ENCODE peak calls at places on chromosome 21, in nine cellular contexts. One of them, this sample, is unnamed. For H3K4me1, the result is how much of the 10 kb centered on the place peaks cover.

GRCh38 chr21:36589352-36589971 is 109.5 kb upstream of the SIM2 start:
- DNase-seq in ovary: no peak
- DNase-seq in GM23248: peak
- DNase-seq in heart left ventricle: no peak
- DNase-seq in tibial artery: no peak
- DNase-seq in mesendoderm: peak
- DNase-seq in pancreas: peak
- DNase-seq in upper lobe of right lung: no peak
- DNase-seq in heart right ventricle: peak
- DNase-seq in this sample: peak

GRCh38 chr21:45524756-45525152 is 17.5 kb downstream of the SLC19A1 start:
- DNase-seq in pancreas: peak
- DNase-seq in tibial artery: no peak
- DNase-seq in heart left ventricle: no peak
- DNase-seq in heart right ventricle: no peak
- DNase-seq in GM23248: no peak
- DNase-seq in ovary: peak
- DNase-seq in mesendoderm: no peak
- DNase-seq in upper lobe of right lung: no peak
- DNase-seq in this sample: peak

GRCh38 chr21:45234127-45234526 is 53.6 kb downstream of the POFUT2 start:
- DNase-seq in heart left ventricle: no peak
- DNase-seq in tibial artery: no peak
- DNase-seq in upper lobe of right lung: no peak
- DNase-seq in mesendoderm: no peak
- DNase-seq in GM23248: peak
- DNase-seq in heart right ventricle: no peak
- DNase-seq in pancreas: no peak
- DNase-seq in ovary: no peak
- DNase-seq in this sample: no peak

GRCh38 chr21:23452384-23453083 is 2154.7 kb downstream of the MRPL39 start:
- DNase-seq in pancreas: peak
- DNase-seq in heart left ventricle: no peak
- DNase-seq in upper lobe of right lung: peak
- DNase-seq in heart right ventricle: no peak
- DNase-seq in mesendoderm: peak
- DNase-seq in ovary: no peak
- DNase-seq in tibial artery: no peak
- DNase-seq in GM23248: no peak
- DNase-seq in this sample: no peak

GRCh38 chr21:43207043-43207315 is 38.2 kb downstream of the CRYAA start:
- DNase-seq in heart left ventricle: no peak
- DNase-seq in pancreas: no peak
- DNase-seq in heart right ventricle: no peak
- DNase-seq in ovary: no peak
- DNase-seq in tibial artery: no peak
- DNase-seq in upper lobe of right lung: no peak
- DNase-seq in mesendoderm: no peak
- DNase-seq in GM23248: no peak
- DNase-seq in this sample: no peak

GRCh38 chr21:36250423-36251075 is 69.4 kb upstream of the MORC3 start:
- DNase-seq in heart right ventricle: no peak
- DNase-seq in upper lobe of right lung: no peak
- DNase-seq in pancreas: no peak
- DNase-seq in tibial artery: no peak
- DNase-seq in GM23248: no peak
- DNase-seq in ovary: no peak
- DNase-seq in mesendoderm: peak
- DNase-seq in heart left ventricle: no peak
- DNase-seq in this sample: no peak

GRCh38 chr21:38798481-38798882 is 7.2 kb upstream of the ETS2 start:
- DNase-seq in upper lobe of right lung: no peak
- DNase-seq in GM23248: no peak
- DNase-seq in pancreas: peak
- DNase-seq in tibial artery: no peak
- DNase-seq in ovary: no peak
- DNase-seq in mesendoderm: peak
- DNase-seq in heart right ventricle: no peak
- DNase-seq in heart left ventricle: no peak
- DNase-seq in this sample: peak

GRCh38 chr21:36193200-36193599 is 36.6 kb downstream of the DOP1B start:
- DNase-seq in mesendoderm: peak
- DNase-seq in pancreas: no peak
- DNase-seq in GM23248: no peak
- DNase-seq in tibial artery: no peak
- DNase-seq in heart right ventricle: no peak
- DNase-seq in heart left ventricle: no peak
- DNase-seq in ovary: no peak
- DNase-seq in upper lobe of right lung: no peak
- DNase-seq in this sample: no peak

GRCh38 chr21:25735895-25736597 is 1.3 kb downstream of the GABPA start:
- DNase-seq in heart left ventricle: no peak
- DNase-seq in mesendoderm: peak
- DNase-seq in tibial artery: no peak
- DNase-seq in heart right ventricle: no peak
- DNase-seq in pancreas: no peak
- DNase-seq in upper lobe of right lung: no peak
- DNase-seq in ovary: no peak
- DNase-seq in GM23248: peak
- DNase-seq in this sample: no peak

GRCh38 chr21:28885853-28886177 is 106.9 kb downstream of the LTN1 start:
- DNase-seq in heart left ventricle: no peak
- DNase-seq in mesendoderm: no peak
- DNase-seq in tibial artery: no peak
- DNase-seq in upper lobe of right lung: no peak
- DNase-seq in pancreas: no peak
- DNase-seq in ovary: no peak
- DNase-seq in heart right ventricle: no peak
- DNase-seq in GM23248: peak
- DNase-seq in this sample: no peak

GRCh38 chr21:39313042-39313456 is 383 bp downstream of the BRWD1 start:
- DNase-seq in upper lobe of right lung: no peak
- DNase-seq in tibial artery: no peak
- DNase-seq in mesendoderm: no peak
- DNase-seq in pancreas: no peak
- DNase-seq in heart right ventricle: no peak
- DNase-seq in ovary: peak
- DNase-seq in GM23248: no peak
- DNase-seq in heart left ventricle: no peak
- DNase-seq in this sample: peak

DNA sequence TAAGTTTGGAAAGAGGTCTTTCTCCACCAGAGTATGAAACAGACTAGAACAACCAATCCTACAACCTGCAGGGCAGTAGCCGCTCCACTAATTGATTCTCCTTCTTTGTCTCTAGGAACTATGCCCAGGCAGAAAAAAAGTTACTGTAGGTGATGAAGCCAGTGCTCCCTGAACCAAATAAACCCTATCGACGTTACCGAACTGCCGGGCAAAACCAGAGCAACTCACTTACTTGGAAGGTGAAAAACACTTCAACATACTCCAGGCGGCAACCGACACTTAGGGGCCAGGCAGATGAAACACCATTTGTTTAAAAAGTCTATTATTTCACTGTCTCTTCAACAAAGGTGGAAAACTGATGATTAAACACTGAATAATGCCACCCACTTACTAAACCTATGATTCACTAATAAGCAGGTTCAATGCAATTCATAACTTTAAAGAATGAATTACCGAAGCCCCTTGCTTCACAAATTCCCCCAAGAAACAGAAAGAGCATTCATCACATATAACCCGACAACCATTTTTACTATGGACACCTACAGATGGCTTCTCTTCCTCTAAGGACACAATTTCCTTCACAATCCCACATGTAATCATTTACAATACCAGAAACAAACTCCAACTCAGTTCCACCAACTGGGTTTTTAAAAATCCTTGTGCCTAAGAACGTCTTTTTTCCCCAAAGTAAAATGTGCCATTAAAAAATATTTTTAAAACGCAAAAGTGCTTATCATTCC is 1.5 kb downstream of the NRIP1 start:
- DNase-seq in heart left ventricle: no peak
- DNase-seq in tibial artery: no peak
- DNase-seq in GM23248: peak
- DNase-seq in heart right ventricle: no peak
- DNase-seq in pancreas: no peak
- DNase-seq in ovary: no peak
- DNase-seq in mesendoderm: peak
- DNase-seq in upper lobe of right lung: no peak
- DNase-seq in this sample: no peak
- H3K4me1 ChIP-seq in heart left ventricle: half or more
- H3K4me1 ChIP-seq in tibial artery: under half
- H3K4me1 ChIP-seq in GM23248: under half
- H3K4me1 ChIP-seq in heart right ventricle: half or more
- H3K4me1 ChIP-seq in pancreas: under half
- H3K4me1 ChIP-seq in ovary: under half
- H3K4me1 ChIP-seq in mesendoderm: under half
- H3K4me1 ChIP-seq in upper lobe of right lung: under half
- H3K4me1 ChIP-seq in this sample: half or more

DNA sequence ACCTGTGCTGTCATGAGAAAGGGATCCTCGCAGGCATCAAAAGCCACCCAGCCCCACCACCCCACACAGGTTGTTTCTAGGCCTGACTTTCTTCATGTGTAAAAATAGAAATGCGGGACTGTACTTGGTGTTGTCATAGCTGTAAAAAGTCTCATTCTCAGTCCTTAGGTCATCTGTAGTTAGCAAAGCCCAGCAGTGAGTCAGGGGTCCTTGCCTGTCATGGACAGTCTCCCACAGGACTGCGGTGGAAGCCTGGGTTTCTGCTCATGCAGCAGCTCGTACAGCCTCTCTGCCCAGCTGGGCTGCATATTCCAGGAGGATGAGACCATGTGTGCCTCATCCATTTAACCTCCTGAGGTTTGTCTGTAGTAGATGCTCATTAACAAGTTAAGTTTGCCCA is 58.2 kb downstream of the MRPS6 start:
- DNase-seq in heart right ventricle: no peak
- DNase-seq in upper lobe of right lung: no peak
- DNase-seq in ovary: no peak
- DNase-seq in tibial artery: no peak
- DNase-seq in GM23248: peak
- DNase-seq in heart left ventricle: no peak
- DNase-seq in mesendoderm: no peak
- DNase-seq in pancreas: no peak
- DNase-seq in this sample: no peak
- H3K27ac ChIP-seq in heart right ventricle: peak
- H3K27ac ChIP-seq in upper lobe of right lung: no peak
- H3K27ac ChIP-seq in ovary: peak
- H3K27ac ChIP-seq in tibial artery: peak
- H3K27ac ChIP-seq in GM23248: no peak
- H3K27ac ChIP-seq in heart left ventricle: peak
- H3K27ac ChIP-seq in mesendoderm: no peak
- H3K27ac ChIP-seq in pancreas: no peak
- H3K27ac ChIP-seq in this sample: peak

GRCh38 chr21:42190492-42190875 is 28.5 kb upstream of the ABCG1 start:
- DNase-seq in mesendoderm: no peak
- DNase-seq in pancreas: no peak
- DNase-seq in upper lobe of right lung: no peak
- DNase-seq in heart right ventricle: no peak
- DNase-seq in ovary: no peak
- DNase-seq in tibial artery: no peak
- DNase-seq in heart left ventricle: no peak
- DNase-seq in GM23248: no peak
- DNase-seq in this sample: no peak

GRCh38 chr21:42191064-42191463 is 27.9 kb upstream of the ABCG1 start:
- DNase-seq in heart right ventricle: no peak
- DNase-seq in mesendoderm: no peak
- DNase-seq in tibial artery: no peak
- DNase-seq in ovary: no peak
- DNase-seq in pancreas: no peak
- DNase-seq in GM23248: no peak
- DNase-seq in upper lobe of right lung: no peak
- DNase-seq in heart left ventricle: no peak
- DNase-seq in this sample: no peak

GRCh38 chr21:42193721-42194120 is 25.2 kb upstream of the ABCG1 start:
- DNase-seq in upper lobe of right lung: no peak
- DNase-seq in tibial artery: no peak
- DNase-seq in pancreas: no peak
- DNase-seq in GM23248: no peak
- DNase-seq in heart right ventricle: no peak
- DNase-seq in ovary: no peak
- DNase-seq in mesendoderm: no peak
- DNase-seq in heart left ventricle: no peak
- DNase-seq in this sample: no peak

GRCh38 chr21:42193131-42193671 is 25.7 kb upstream of the ABCG1 start:
- DNase-seq in pancreas: no peak
- DNase-seq in tibial artery: no peak
- DNase-seq in upper lobe of right lung: no peak
- DNase-seq in GM23248: no peak
- DNase-seq in heart right ventricle: no peak
- DNase-seq in heart left ventricle: no peak
- DNase-seq in ovary: no peak
- DNase-seq in mesendoderm: no peak
- DNase-seq in this sample: no peak

DNA sequence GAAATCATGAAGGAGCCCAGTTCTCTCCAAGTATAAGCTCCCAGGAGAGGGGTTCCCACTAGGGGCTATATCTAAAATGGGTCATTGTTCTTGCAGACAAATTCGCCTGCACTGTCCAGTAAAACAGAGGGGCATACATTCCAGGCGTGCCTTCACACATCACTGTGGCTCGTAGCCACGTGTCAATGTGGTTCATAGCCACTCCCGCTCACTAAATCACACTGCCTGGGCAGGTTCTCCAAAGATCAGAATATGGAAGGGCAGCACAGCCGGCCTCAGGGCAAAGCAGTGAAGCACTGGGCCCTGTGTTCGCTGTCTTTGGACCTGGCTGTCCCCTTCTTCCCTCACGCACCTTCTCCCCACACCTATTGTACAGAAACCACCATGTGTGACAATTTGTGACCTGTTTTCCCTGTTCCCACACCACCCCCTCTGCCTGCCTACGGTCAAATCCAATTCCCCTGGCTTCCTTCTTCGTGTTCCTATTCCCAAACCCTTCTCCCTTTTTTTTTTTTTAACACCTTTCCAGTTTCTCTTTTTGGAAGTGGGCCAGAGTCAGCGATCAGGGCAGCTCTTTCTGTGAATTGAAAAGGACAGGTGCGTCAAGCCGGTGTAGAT is 26.9 kb upstream of the ABCG1 start:
- DNase-seq in heart left ventricle: no peak
- DNase-seq in mesendoderm: no peak
- DNase-seq in heart right ventricle: no peak
- DNase-seq in ovary: no peak
- DNase-seq in upper lobe of right lung: no peak
- DNase-seq in GM23248: no peak
- DNase-seq in pancreas: no peak
- DNase-seq in tibial artery: no peak
- DNase-seq in this sample: no peak
- H3K4me1 ChIP-seq in heart left ventricle: under half
- H3K4me1 ChIP-seq in mesendoderm: under half
- H3K4me1 ChIP-seq in heart right ventricle: under half
- H3K4me1 ChIP-seq in ovary: under half
- H3K4me1 ChIP-seq in upper lobe of right lung: under half
- H3K4me1 ChIP-seq in GM23248: under half
- H3K4me1 ChIP-seq in pancreas: under half
- H3K4me1 ChIP-seq in tibial artery: under half
- H3K4me1 ChIP-seq in this sample: under half

DNA sequence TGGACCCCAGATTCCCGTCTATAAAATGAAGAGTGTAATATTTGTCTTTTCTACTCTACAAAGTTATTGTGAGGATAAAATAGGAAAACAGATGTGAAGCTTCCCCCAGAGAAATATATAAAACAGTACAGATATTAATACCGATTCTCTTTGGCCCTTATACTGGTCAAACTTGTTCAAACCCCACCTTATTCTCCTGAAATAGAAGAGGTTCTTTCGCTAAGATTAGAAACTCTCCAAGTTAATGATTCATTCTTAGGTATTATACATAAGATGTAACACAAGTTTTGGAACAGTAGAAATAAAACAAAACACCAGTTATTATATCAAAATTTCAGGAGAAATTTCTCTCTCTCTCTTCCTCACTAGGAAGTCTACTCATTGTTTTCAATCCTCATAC is 852.4 kb upstream of the ADAMTS5 start:
- DNase-seq in mesendoderm: no peak
- DNase-seq in ovary: no peak
- DNase-seq in pancreas: no peak
- DNase-seq in heart left ventricle: no peak
- DNase-seq in GM23248: no peak
- DNase-seq in tibial artery: no peak
- DNase-seq in heart right ventricle: no peak
- DNase-seq in upper lobe of right lung: no peak
- DNase-seq in this sample: no peak
- H3K27ac ChIP-seq in mesendoderm: no peak
- H3K27ac ChIP-seq in ovary: peak
- H3K27ac ChIP-seq in pancreas: no peak
- H3K27ac ChIP-seq in heart left ventricle: no peak
- H3K27ac ChIP-seq in GM23248: no peak
- H3K27ac ChIP-seq in tibial artery: no peak
- H3K27ac ChIP-seq in heart right ventricle: no peak
- H3K27ac ChIP-seq in upper lobe of right lung: peak
- H3K27ac ChIP-seq in this sample: peak